ENCODE peak calls at places on chromosome 2, in six cellular contexts. One of them, this sample, is unnamed.

GRCh38 chr2:130190237-130190636 is 8.0 kb downstream of the TUBA3E start:
- DNase-seq in tibial nerve: no peak
- DNase-seq in naive thymus-derived CD4-positive, alpha-beta T cell: no peak
- DNase-seq in right cardiac atrium: no peak
- DNase-seq in foreskin keratinocyte: no peak
- DNase-seq in dorsolateral prefrontal cortex: no peak
- DNase-seq in this sample: no peak

GRCh38 chr2:38438133-38438532 is 61.1 kb upstream of the ATL2 start:
- DNase-seq in tibial nerve: no peak
- DNase-seq in naive thymus-derived CD4-positive, alpha-beta T cell: no peak
- DNase-seq in right cardiac atrium: no peak
- DNase-seq in foreskin keratinocyte: no peak
- DNase-seq in dorsolateral prefrontal cortex: no peak
- DNase-seq in this sample: no peak

GRCh38 chr2:44215827-44216226 is 47.2 kb downstream of the PPM1B start:
- DNase-seq in tibial nerve: no peak
- DNase-seq in naive thymus-derived CD4-positive, alpha-beta T cell: no peak
- DNase-seq in right cardiac atrium: no peak
- DNase-seq in foreskin keratinocyte: no peak
- DNase-seq in dorsolateral prefrontal cortex: no peak
- DNase-seq in this sample: no peak

GRCh38 chr2:8663997-8664396 is 17.9 kb upstream of the ID2 start:
- DNase-seq in tibial nerve: no peak
- DNase-seq in naive thymus-derived CD4-positive, alpha-beta T cell: no peak
- DNase-seq in right cardiac atrium: no peak
- DNase-seq in foreskin keratinocyte: no peak
- DNase-seq in dorsolateral prefrontal cortex: no peak
- DNase-seq in this sample: no peak

GRCh38 chr2:216694201-216694825 is 1.0 kb downstream of the IGFBP5 start:
- DNase-seq in tibial nerve: peak; percentile 43
- DNase-seq in naive thymus-derived CD4-positive, alpha-beta T cell: peak; percentile 20
- DNase-seq in right cardiac atrium: peak; percentile 86
- DNase-seq in foreskin keratinocyte: no peak
- DNase-seq in dorsolateral prefrontal cortex: peak; percentile 79
- DNase-seq in this sample: peak; percentile 69

GRCh38 chr2:11750422-11750821 is 4.0 kb downstream of the LPIN1 start:
- DNase-seq in tibial nerve: no peak
- DNase-seq in naive thymus-derived CD4-positive, alpha-beta T cell: no peak
- DNase-seq in right cardiac atrium: no peak
- DNase-seq in foreskin keratinocyte: no peak
- DNase-seq in dorsolateral prefrontal cortex: no peak
- DNase-seq in this sample: no peak

GRCh38 chr2:205800804-205801203 is 118.5 kb downstream of the NRP2 start:
- DNase-seq in tibial nerve: no peak
- DNase-seq in naive thymus-derived CD4-positive, alpha-beta T cell: no peak
- DNase-seq in right cardiac atrium: peak; percentile 72
- DNase-seq in foreskin keratinocyte: no peak
- DNase-seq in dorsolateral prefrontal cortex: no peak
- DNase-seq in this sample: peak; percentile 4

GRCh38 chr2:120447122-120447785 is 101.3 kb downstream of the INHBB start:
- DNase-seq in tibial nerve: no peak
- DNase-seq in naive thymus-derived CD4-positive, alpha-beta T cell: no peak
- DNase-seq in right cardiac atrium: no peak
- DNase-seq in foreskin keratinocyte: no peak
- DNase-seq in dorsolateral prefrontal cortex: no peak
- DNase-seq in this sample: no peak

GRCh38 chr2:241867776-241868420 is 1.6 kb upstream of the RTP5 start:
- DNase-seq in tibial nerve: no peak
- DNase-seq in naive thymus-derived CD4-positive, alpha-beta T cell: no peak
- DNase-seq in right cardiac atrium: peak; percentile 56
- DNase-seq in foreskin keratinocyte: no peak
- DNase-seq in dorsolateral prefrontal cortex: no peak
- DNase-seq in this sample: no peak

GRCh38 chr2:10499911-10500521 is 51.9 kb upstream of the ODC1 start:
- DNase-seq in tibial nerve: no peak
- DNase-seq in naive thymus-derived CD4-positive, alpha-beta T cell: no peak
- DNase-seq in right cardiac atrium: no peak
- DNase-seq in foreskin keratinocyte: no peak
- DNase-seq in dorsolateral prefrontal cortex: no peak
- DNase-seq in this sample: no peak

GRCh38 chr2:229043681-229044080 is 227.4 kb downstream of the PID1 start:
- DNase-seq in tibial nerve: no peak
- DNase-seq in naive thymus-derived CD4-positive, alpha-beta T cell: no peak
- DNase-seq in right cardiac atrium: no peak
- DNase-seq in foreskin keratinocyte: no peak
- DNase-seq in dorsolateral prefrontal cortex: no peak
- DNase-seq in this sample: no peak

GRCh38 chr2:144938308-144938709 is 418.4 kb upstream of the ZEB2 start:
- DNase-seq in tibial nerve: no peak
- DNase-seq in naive thymus-derived CD4-positive, alpha-beta T cell: no peak
- DNase-seq in right cardiac atrium: no peak
- DNase-seq in foreskin keratinocyte: no peak
- DNase-seq in dorsolateral prefrontal cortex: no peak
- DNase-seq in this sample: no peak

GRCh38 chr2:142893241-142893640 is 15.8 kb downstream of the KYNU start:
- DNase-seq in tibial nerve: no peak
- DNase-seq in naive thymus-derived CD4-positive, alpha-beta T cell: no peak
- DNase-seq in right cardiac atrium: no peak
- DNase-seq in foreskin keratinocyte: no peak
- DNase-seq in dorsolateral prefrontal cortex: no peak
- DNase-seq in this sample: no peak

GRCh38 chr2:237892478-237892877 is 33.1 kb downstream of the RAMP1 start:
- DNase-seq in tibial nerve: no peak
- DNase-seq in naive thymus-derived CD4-positive, alpha-beta T cell: no peak
- DNase-seq in right cardiac atrium: no peak
- DNase-seq in foreskin keratinocyte: no peak
- DNase-seq in dorsolateral prefrontal cortex: no peak
- DNase-seq in this sample: no peak

GRCh38 chr2:102839668-102840388 is 78.0 kb downstream of the TMEM182 start:
- DNase-seq in tibial nerve: no peak
- DNase-seq in naive thymus-derived CD4-positive, alpha-beta T cell: no peak
- DNase-seq in right cardiac atrium: no peak
- DNase-seq in foreskin keratinocyte: no peak
- DNase-seq in dorsolateral prefrontal cortex: peak; percentile 66
- DNase-seq in this sample: peak; percentile 26

GRCh38 chr2:180017764-180018163 is 10.7 kb upstream of the CWC22 start:
- DNase-seq in tibial nerve: peak; percentile 57
- DNase-seq in naive thymus-derived CD4-positive, alpha-beta T cell: no peak
- DNase-seq in right cardiac atrium: peak; percentile 65
- DNase-seq in foreskin keratinocyte: no peak
- DNase-seq in dorsolateral prefrontal cortex: no peak
- DNase-seq in this sample: no peak

GRCh38 chr2:72718906-72719305 is 106.9 kb downstream of the EXOC6B start:
- DNase-seq in tibial nerve: no peak
- DNase-seq in naive thymus-derived CD4-positive, alpha-beta T cell: no peak
- DNase-seq in right cardiac atrium: no peak
- DNase-seq in foreskin keratinocyte: no peak
- DNase-seq in dorsolateral prefrontal cortex: no peak
- DNase-seq in this sample: no peak

GRCh38 chr2:157093666-157094065 is 163.8 kb upstream of the GALNT5 start:
- DNase-seq in tibial nerve: no peak
- DNase-seq in naive thymus-derived CD4-positive, alpha-beta T cell: no peak
- DNase-seq in right cardiac atrium: no peak
- DNase-seq in foreskin keratinocyte: no peak
- DNase-seq in dorsolateral prefrontal cortex: no peak
- DNase-seq in this sample: no peak

GRCh38 chr2:8714283-8714682 is 32.4 kb downstream of the ID2 start:
- DNase-seq in tibial nerve: no peak
- DNase-seq in naive thymus-derived CD4-positive, alpha-beta T cell: no peak
- DNase-seq in right cardiac atrium: peak; percentile 87
- DNase-seq in foreskin keratinocyte: no peak
- DNase-seq in dorsolateral prefrontal cortex: no peak
- DNase-seq in this sample: no peak

GRCh38 chr2:152569186-152569585 is 148.1 kb downstream of the PRPF40A start:
- DNase-seq in tibial nerve: no peak
- DNase-seq in naive thymus-derived CD4-positive, alpha-beta T cell: no peak
- DNase-seq in right cardiac atrium: no peak
- DNase-seq in foreskin keratinocyte: no peak
- DNase-seq in dorsolateral prefrontal cortex: no peak
- DNase-seq in this sample: no peak

GRCh38 chr2:24360963-24361330 is 611 bp upstream of the ITSN2 start:
- DNase-seq in tibial nerve: no peak
- DNase-seq in naive thymus-derived CD4-positive, alpha-beta T cell: no peak
- DNase-seq in right cardiac atrium: peak; percentile 42
- DNase-seq in foreskin keratinocyte: no peak
- DNase-seq in dorsolateral prefrontal cortex: no peak
- DNase-seq in this sample: no peak
- H3K27ac ChIP-seq in tibial nerve: peak overlapping the region; percentile 87
- H3K27ac ChIP-seq in naive thymus-derived CD4-positive, alpha-beta T cell: peak overlapping the region; percentile 99
- H3K27ac ChIP-seq in right cardiac atrium: peak overlapping the region; percentile 90
- H3K27ac ChIP-seq in foreskin keratinocyte: peak overlapping the region; percentile 79
- H3K27ac ChIP-seq in dorsolateral prefrontal cortex: peak overlapping the region; percentile 87
- H3K27ac ChIP-seq in this sample: peak overlapping the region; percentile 95

DNA sequence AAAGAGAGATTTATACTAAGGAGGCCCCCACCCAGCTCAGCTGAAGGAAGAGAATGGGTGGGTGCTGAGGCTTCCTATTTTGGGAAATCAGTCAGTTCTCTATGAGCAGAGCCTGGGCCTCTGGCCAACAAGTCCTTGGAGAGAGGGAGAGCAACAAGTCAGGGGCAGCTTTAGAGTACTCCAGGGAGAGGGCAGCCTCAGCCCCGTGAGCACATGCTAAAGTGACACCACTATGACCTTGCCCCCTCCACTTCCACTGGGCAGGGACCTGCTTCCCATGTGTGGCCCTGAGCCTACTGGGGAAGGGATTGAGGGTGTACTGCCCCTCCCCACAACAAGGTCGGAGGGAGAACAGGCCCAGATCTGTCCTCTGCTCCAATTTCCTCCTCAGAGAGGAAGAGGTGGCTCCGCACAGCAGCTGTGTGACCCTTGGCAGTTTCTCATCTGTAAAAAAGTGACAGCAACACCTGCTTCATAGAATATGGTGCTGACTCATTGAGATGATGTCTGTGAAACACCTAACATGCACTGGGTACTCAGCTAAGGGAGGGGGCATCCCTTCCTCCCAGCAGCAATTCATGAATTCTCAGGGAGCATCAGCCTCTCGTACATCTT is 72.9 kb downstream of the CLHC1 start:
- DNase-seq in tibial nerve: no peak
- DNase-seq in naive thymus-derived CD4-positive, alpha-beta T cell: no peak
- DNase-seq in right cardiac atrium: peak; percentile 89
- DNase-seq in foreskin keratinocyte: no peak
- DNase-seq in dorsolateral prefrontal cortex: no peak
- DNase-seq in this sample: no peak
- H3K27ac ChIP-seq in tibial nerve: no peak overlapping the region
- H3K27ac ChIP-seq in naive thymus-derived CD4-positive, alpha-beta T cell: no peak overlapping the region
- H3K27ac ChIP-seq in right cardiac atrium: peak overlapping the region; percentile 77
- H3K27ac ChIP-seq in foreskin keratinocyte: no peak overlapping the region
- H3K27ac ChIP-seq in dorsolateral prefrontal cortex: peak overlapping the region; percentile 97
- H3K27ac ChIP-seq in this sample: peak overlapping the region; percentile 74

GRCh38 chr2:1656961-1657841 is 87.1 kb downstream of the PXDN start:
- DNase-seq in tibial nerve: no peak
- DNase-seq in naive thymus-derived CD4-positive, alpha-beta T cell: no peak
- DNase-seq in right cardiac atrium: no peak
- DNase-seq in foreskin keratinocyte: no peak
- DNase-seq in dorsolateral prefrontal cortex: no peak
- DNase-seq in this sample: no peak
- H3K27ac ChIP-seq in tibial nerve: no peak overlapping the region
- H3K27ac ChIP-seq in naive thymus-derived CD4-positive, alpha-beta T cell: no peak overlapping the region
- H3K27ac ChIP-seq in right cardiac atrium: no peak overlapping the region
- H3K27ac ChIP-seq in foreskin keratinocyte: no peak overlapping the region
- H3K27ac ChIP-seq in dorsolateral prefrontal cortex: no peak overlapping the region
- H3K27ac ChIP-seq in this sample: no peak overlapping the region

GRCh38 chr2:127065299-127065931 is 41.5 kb downstream of the BIN1 start:
- DNase-seq in tibial nerve: no peak
- DNase-seq in naive thymus-derived CD4-positive, alpha-beta T cell: no peak
- DNase-seq in right cardiac atrium: no peak
- DNase-seq in foreskin keratinocyte: no peak
- DNase-seq in dorsolateral prefrontal cortex: no peak
- DNase-seq in this sample: no peak
- H3K27ac ChIP-seq in tibial nerve: peak overlapping the region; percentile 49
- H3K27ac ChIP-seq in naive thymus-derived CD4-positive, alpha-beta T cell: no peak overlapping the region
- H3K27ac ChIP-seq in right cardiac atrium: no peak overlapping the region
- H3K27ac ChIP-seq in foreskin keratinocyte: peak overlapping the region; percentile 96
- H3K27ac ChIP-seq in dorsolateral prefrontal cortex: peak overlapping the region; percentile 98
- H3K27ac ChIP-seq in this sample: peak overlapping the region; percentile 54

This sample was measured in caudate nucleus.